ENCODE peak calls at places on chromosomes 2 and 18, in seven cellular contexts. F is tibial nerve, V is esophagus squamous epithelium, I is K562, L is upper lobe of left lung, H is right lobe of liver, X is HCT116. A is an unnamed sample. For H3K4me1, the result is how much of the 10 kb centered on the place peaks cover.

GRCh38 chr2:165193178-165193777 is 10.6 kb downstream of the SCN3A start:
- DNase-seq in F (no peak), V (no peak), I (no peak), L (no peak), H (no peak), X (no peak), A (no peak)

GRCh38 chr2:29336741-29337340 is 221.6 kb downstream of the CLIP4 start:
- DNase-seq in F (no peak), V (no peak), I (no peak), L (no peak), H (no peak), X (no peak), A (no peak)

GRCh38 chr2:171475979-171476378 is 42.0 kb downstream of the DCAF17 start:
- DNase-seq in F (no peak), V (no peak), I (no peak), L (no peak), H (no peak), X (no peak), A (no peak)

GRCh38 chr2:45237850-45238542 is 228.7 kb upstream of the SIX2 start:
- DNase-seq in F (peak), V (no peak), I (no peak), L (no peak), H (no peak), X (peak), A (no peak)

GRCh38 chr18:8788503-8789429 is 83.4 kb downstream of the MTCL1 start:
- DNase-seq in F (no peak), V (no peak), I (no peak), L (no peak), H (no peak), X (no peak), A (no peak)

GRCh38 chr2:164620873-164621760 is at the start of gene GRB14:
- DNase-seq in F (no peak), V (no peak), I (no peak), L (peak), H (peak), X (peak), A (no peak)

GRCh38 chr18:45090526-45091140 is 409.9 kb downstream of the SETBP1 start:
- DNase-seq in F (no peak), V (no peak), I (no peak), L (no peak), H (no peak), X (no peak), A (no peak)

GRCh38 chr2:71702071-71702970 is 249.0 kb downstream of the DYSF start:
- DNase-seq in F (no peak), V (no peak), I (no peak), L (no peak), H (no peak), X (no peak), A (no peak)

GRCh38 chr18:23373564-23373963 is 79.5 kb upstream of the RIOK3 start:
- DNase-seq in F (no peak), V (no peak), I (no peak), L (no peak), H (no peak), X (no peak), A (no peak)

GRCh38 chr2:70541481-70542020 is 12.1 kb downstream of the TGFA start:
- DNase-seq in F (no peak), V (no peak), I (no peak), L (no peak), H (no peak), X (no peak), A (no peak)

GRCh38 chr18:944440-944839 is 39.8 kb downstream of the ADCYAP1 start:
- DNase-seq in F (no peak), V (no peak), I (no peak), L (no peak), H (no peak), X (no peak), A (no peak)

GRCh38 chr2:164913640-164914346 is 41.5 kb downstream of the SLC38A11 start:
- DNase-seq in F (no peak), V (no peak), I (no peak), L (no peak), H (no peak), X (no peak), A (no peak)

GRCh38 chr2:241670333-241671110 is 16.1 kb downstream of the DTYMK start:
- DNase-seq in F (no peak), V (no peak), I (no peak), L (peak), H (no peak), X (no peak), A (no peak)

GRCh38 chr2:205358351-205358815 is 323.9 kb upstream of the NRP2 start:
- DNase-seq in F (no peak), V (no peak), I (no peak), L (no peak), H (no peak), X (no peak), A (no peak)

GRCh38 chr2:136005462-136006205 is 20.2 kb upstream of the DARS1 start:
- DNase-seq in F (no peak), V (no peak), I (no peak), L (no peak), H (no peak), X (no peak), A (no peak)

GRCh38 chr2:219448776-219449476 is 14.3 kb downstream of the SPEG start:
- DNase-seq in F (no peak), V (no peak), I (no peak), L (peak), H (no peak), X (no peak), A (no peak)

GRCh38 chr2:220753486-220753885 is 818.6 kb downstream of the EPHA4 start:
- DNase-seq in F (no peak), V (no peak), I (no peak), L (no peak), H (no peak), X (no peak), A (no peak)

GRCh38 chr2:209525834-209526281 is 102.0 kb downstream of the MAP2 start:
- DNase-seq in F (no peak), V (no peak), I (no peak), L (no peak), H (no peak), X (no peak), A (no peak)

GRCh38 chr2:98464772-98465310 is 20.2 kb downstream of the INPP4A start:
- DNase-seq in F (no peak), V (no peak), I (no peak), L (no peak), H (no peak), X (no peak), A (no peak)

GRCh38 chr2:99888617-99889016 is 253.8 kb downstream of the AFF3 start:
- DNase-seq in F (no peak), V (no peak), I (no peak), L (no peak), H (no peak), X (no peak), A (no peak)

DNA sequence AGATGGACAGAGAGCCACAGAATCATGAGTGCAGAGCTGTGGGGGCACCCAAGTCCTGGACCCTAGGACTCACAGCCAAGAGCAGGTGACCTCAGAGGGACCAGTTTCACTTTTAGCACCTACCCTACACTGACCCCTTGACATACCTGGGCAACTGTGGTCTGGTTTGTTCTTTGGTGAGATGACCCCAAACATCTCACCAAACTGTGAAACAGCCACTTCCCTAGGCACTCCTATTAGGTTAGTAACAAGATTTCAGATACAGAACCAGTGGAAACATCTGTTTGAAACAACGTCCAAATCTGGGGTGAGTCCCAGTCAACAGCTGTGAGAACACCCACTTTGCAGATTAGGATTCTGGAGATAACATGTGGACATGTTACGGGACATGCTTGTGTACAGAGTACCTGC is 1.9 kb upstream of the ZFP36L2 start:
- DNase-seq in F (no peak), V (no peak), I (no peak), L (no peak), H (no peak), X (no peak), A (no peak)
- TF ChIP-seq POLR2A in F (no peak), V (no peak), I (no peak), L (no peak), H (no peak), X (no peak), A (no peak)

GRCh38 chr2:2638516-2638915 is 307.4 kb upstream of the MYT1L start:
- DNase-seq in F (no peak), V (no peak), I (no peak), L (peak), H (no peak), X (no peak), A (no peak)
- H3K27ac ChIP-seq in F (no peak), V (no peak), I (no peak), L (no peak), H (no peak), X (no peak), A (no peak)

GRCh38 chr18:79841936-79842335 is 44.2 kb downstream of the KCNG2 start:
- DNase-seq in F (no peak), V (no peak), I (no peak), L (no peak), H (no peak), X (no peak), A (peak)

GRCh38 chr18:79846936-79847557 is 49.3 kb downstream of the KCNG2 start:
- DNase-seq in F (no peak), V (no peak), I (no peak), L (no peak), H (no peak), X (no peak), A (no peak)

GRCh38 chr18:79847606-79848293 is 50.0 kb downstream of the KCNG2 start:
- DNase-seq in F (no peak), V (no peak), I (no peak), L (no peak), H (no peak), X (no peak), A (no peak)

GRCh38 chr18:79848294-79848578 is 50.5 kb downstream of the KCNG2 start:
- DNase-seq in F (no peak), V (no peak), I (no peak), L (no peak), H (no peak), X (no peak), A (no peak)

GRCh38 chr18:79845164-79845563 is 47.4 kb downstream of the KCNG2 start:
- DNase-seq in F (no peak), V (no peak), I (no peak), L (no peak), H (no peak), X (no peak), A (no peak)
- H3K4me1 ChIP-seq in F (under half), V (under half), I (under half), L (under half), H (under half), X (under half), A (under half)

DNA sequence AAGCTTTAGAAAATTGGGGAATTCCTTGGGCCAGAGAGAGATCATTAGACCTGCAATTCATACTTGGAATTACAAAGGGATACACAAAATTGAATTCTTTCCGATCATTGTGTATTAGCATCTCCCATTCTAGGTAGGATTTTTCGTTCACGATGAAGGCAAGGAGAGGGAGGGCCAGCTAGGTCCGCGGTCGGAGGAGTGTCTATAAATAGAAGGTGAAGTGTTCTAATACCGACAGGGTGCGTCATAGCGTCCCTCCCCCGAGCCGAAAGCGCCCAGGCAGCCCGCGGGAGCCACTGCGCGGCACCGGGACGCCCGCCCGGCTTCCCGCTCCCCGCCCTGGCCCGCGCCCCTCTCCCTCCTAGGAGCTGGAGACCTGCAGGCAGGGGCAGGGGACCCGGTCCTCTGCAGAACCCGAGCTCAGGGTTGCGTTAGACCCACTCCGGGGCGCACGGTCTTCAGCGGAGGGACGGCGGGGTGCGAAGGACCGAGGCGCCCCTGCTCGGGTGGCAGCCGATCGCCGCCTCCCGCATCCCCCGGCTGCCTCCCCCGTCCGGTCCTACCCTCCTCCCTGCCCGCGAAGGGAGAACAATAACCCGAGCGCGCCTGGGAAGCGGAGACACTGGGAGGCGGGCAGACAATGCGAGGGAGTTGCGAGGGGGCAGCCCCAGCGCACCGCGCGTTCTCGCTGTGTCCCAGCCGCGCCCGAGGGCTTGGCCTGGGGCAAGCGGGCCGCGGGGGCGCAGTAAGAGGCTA is 114.1 kb upstream of the SERTAD2 start:
- DNase-seq in F (peak), V (peak), I (peak), L (peak), H (peak), X (no peak), A (peak)
- TF ChIP-seq POLR2A in F (peak), V (peak), I (peak), L (no peak), H (peak), X (peak), A (peak)

A was measured in adrenal gland.